ENCODE peak calls at places on chromosomes 12 and 14, in four cellular contexts. A is K562, O is HepG2, H is HCT116. E is an unnamed sample. For H3K27me3, the result is how much of the 10 kb centered on the place peaks cover.

GRCh38 chr12:77963576-77964178 is 133.0 kb downstream of the NAV3 start:
- DNase-seq in A (no peak), O (no peak), H (no peak), E (no peak)

GRCh38 chr12:110844551-110845395 is 2.0 kb upstream of the CCDC63 start:
- DNase-seq in A (no peak), O (no peak), H (no peak), E (no peak)

GRCh38 chr14:50599700-50600444 is 39.9 kb downstream of the ATL1 start:
- DNase-seq in A (no peak), O (peak), H (peak), E (peak)

GRCh38 chr14:67665886-67666285 is 8.5 kb downstream of the VTI1B start:
- DNase-seq in A (no peak), O (no peak), H (no peak), E (no peak)

GRCh38 chr12:54704187-54704586 is 56.0 kb upstream of the DCD start:
- DNase-seq in A (no peak), O (no peak), H (no peak), E (no peak)

GRCh38 chr12:78204926-78205325 is 374.2 kb downstream of the NAV3 start:
- DNase-seq in A (no peak), O (no peak), H (no peak), E (no peak)

GRCh38 chr14:55103005-55103640 is 25.9 kb upstream of the LGALS3 start:
- DNase-seq in A (peak), O (peak), H (peak), E (peak)

GRCh38 chr14:33891700-33892099 is 59.2 kb downstream of the EGLN3 start:
- DNase-seq in A (no peak), O (no peak), H (no peak), E (no peak)

GRCh38 chr12:100403446-100403845 is 46.6 kb downstream of the SLC17A8 start:
- DNase-seq in A (no peak), O (no peak), H (no peak), E (no peak)

GRCh38 chr12:9721394-9722092 is 11.4 kb downstream of the CLECL1 start:
- DNase-seq in A (no peak), O (peak), H (no peak), E (peak)

GRCh38 chr12:19712041-19712440 is 272.7 kb downstream of the AEBP2 start:
- DNase-seq in A (no peak), O (no peak), H (peak), E (no peak)

GRCh38 chr12:110689002-110689600 is at the start of gene HVCN1:
- DNase-seq in A (peak), O (no peak), H (no peak), E (no peak)

GRCh38 chr14:63564318-63564717 is 21.1 kb upstream of the PPP2R5E start:
- DNase-seq in A (no peak), O (no peak), H (no peak), E (no peak)

GRCh38 chr12:15306605-15307004 is 15.7 kb upstream of the PTPRO start:
- DNase-seq in A (no peak), O (no peak), H (no peak), E (no peak)

GRCh38 chr12:80716711-80717469 is at the start of gene MYF5:
- DNase-seq in A (no peak), O (no peak), H (no peak), E (no peak)

GRCh38 chr12:91180577-91180976 is 2.0 kb downstream of the DCN start:
- DNase-seq in A (no peak), O (no peak), H (no peak), E (no peak)
- TF ChIP-seq TCF7L2 in A (no peak), O (no peak), H (no peak), E (no peak)

GRCh38 chr14:106528717-106529116 is 1002.3 kb downstream of the TMEM121 start:
- DNase-seq in A (no peak), O (no peak), H (no peak), E (no peak)
- H3K27me3 ChIP-seq in A (under half), O (under half), H (under half), E (under half)

GRCh38 chr12:26091837-26092236 is 33.0 kb downstream of the BHLHE41 start:
- DNase-seq in A (no peak), O (no peak), H (no peak), E (no peak)
- TF ChIP-seq TCF7L2 in A (no peak), O (no peak), H (no peak), E (no peak)

GRCh38 chr14:24070285-24071143 is 848 bp upstream of the CPNE6 start:
- DNase-seq in A (no peak), O (no peak), H (no peak), E (no peak)
- H3K27me3 ChIP-seq in A (under half), O (under half), H (under half), E (under half)

GRCh38 chr12:85833558-85833957 is 2.7 kb downstream of the RASSF9 start:
- DNase-seq in A (no peak), O (no peak), H (no peak), E (no peak)

GRCh38 chr12:85836716-85837100 is 499 bp upstream of the RASSF9 start:
- DNase-seq in A (no peak), O (no peak), H (no peak), E (no peak)

GRCh38 chr12:85835417-85835809 is 796 bp downstream of the RASSF9 start:
- DNase-seq in A (no peak), O (no peak), H (no peak), E (no peak)

GRCh38 chr12:85834378-85834777 is 1.8 kb downstream of the RASSF9 start:
- DNase-seq in A (no peak), O (no peak), H (no peak), E (no peak)

DNA sequence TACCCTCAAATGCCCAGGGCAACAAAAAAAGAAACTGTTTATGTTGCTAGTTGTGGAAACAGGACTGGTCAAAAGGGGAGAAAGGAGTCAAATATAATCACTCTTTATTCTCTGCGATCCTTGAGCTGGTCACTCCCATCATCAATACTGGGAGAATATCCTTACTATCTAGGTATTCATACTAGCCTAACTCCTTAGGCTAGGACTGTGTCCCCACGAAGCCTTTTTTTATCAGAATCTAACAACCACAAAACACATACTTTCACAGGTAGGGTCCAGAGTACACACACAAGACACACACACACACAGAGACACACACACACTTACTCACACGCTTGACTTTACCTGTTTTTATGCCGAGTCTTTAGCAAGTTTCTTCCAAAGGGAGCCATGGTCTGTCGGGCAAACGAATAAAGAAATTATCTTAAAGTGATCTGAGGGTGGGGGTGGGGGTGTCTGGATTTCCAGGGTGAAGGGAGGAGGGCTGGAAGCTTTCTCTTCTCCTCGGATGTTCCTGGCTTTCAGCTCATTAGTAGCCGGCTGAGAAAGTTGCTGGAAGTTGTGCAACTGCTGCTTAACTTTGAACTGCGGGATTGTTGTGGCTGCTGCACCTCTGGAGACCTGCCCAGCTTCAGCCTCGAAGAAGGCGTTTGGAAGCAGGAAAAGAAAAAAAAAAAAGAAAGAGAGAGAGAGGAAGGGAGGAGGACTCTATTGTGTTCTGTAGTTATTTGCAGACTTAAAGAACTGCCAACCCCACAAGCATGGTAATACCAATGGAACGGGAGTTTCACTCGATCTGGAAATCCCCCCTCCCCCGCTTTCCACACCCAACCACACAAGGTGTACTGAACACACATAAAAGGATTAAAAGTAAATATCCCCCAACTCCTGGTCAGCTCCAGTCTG is at the start of gene RASSF9:
- DNase-seq in A (no peak), O (peak), H (no peak), E (no peak)
- TF ChIP-seq TCF7L2 in A (no peak), O (no peak), H (no peak), E (no peak)

GRCh38 chr12:131603106-131604033 is 107.5 kb upstream of the SFSWAP start:
- DNase-seq in A (no peak), O (no peak), H (no peak), E (no peak)
- H3K27me3 ChIP-seq in A (under half), O (under half), H (under half), E (under half)

E was measured in Panc1.